ENCODE peak calls at places on chromosomes 6 and 20, in seven cellular contexts. W, B, T, J, G, A and X are unnamed samples.

GRCh38 chr6:117491916-117492315 is 9.4 kb downstream of the DCBLD1 start:
- DNase-seq in W (peak; percentile 58), B (no peak), T (no peak), J (no peak), G (no peak), A (no peak), X (no peak)

GRCh38 chr6:44202332-44202971 is 14.3 kb upstream of the MYMX start:
- DNase-seq in W (no peak), B (peak; percentile 78), T (no peak), J (no peak), G (no peak), A (no peak), X (no peak)

GRCh38 chr6:64776359-64776758 is 930.7 kb downstream of the EYS start:
- DNase-seq in W (no peak), B (no peak), T (no peak), J (no peak), G (no peak), A (no peak), X (peak; percentile 12)

GRCh38 chr20:21826946-21827345 is 121.5 kb downstream of the PAX1 start:
- DNase-seq in W (no peak), B (no peak), T (no peak), J (no peak), G (no peak), A (no peak), X (no peak)

GRCh38 chr6:133254552-133255228 is 13.5 kb downstream of the EYA4 start:
- DNase-seq in W (peak; percentile 83), B (no peak), T (no peak), J (no peak), G (no peak), A (no peak), X (no peak)

GRCh38 chr6:26233608-26234420 is 131.2 kb upstream of the BTN3A2 start:
- DNase-seq in W (peak; percentile 63), B (no peak), T (no peak), J (peak; percentile 82), G (peak; percentile 58), A (no peak), X (peak; percentile 77)

GRCh38 chr20:21101453-21102251 is 4.5 kb downstream of the LINC00237 start:
- DNase-seq in W (no peak), B (peak; percentile 76), T (no peak), J (no peak), G (no peak), A (no peak), X (peak; percentile 33)

GRCh38 chr6:27630727-27631613 is 158.1 kb upstream of the ZNF184 start:
- DNase-seq in W (peak; percentile 47), B (peak; percentile 98), T (no peak), J (peak; percentile 4), G (peak; percentile 79), A (no peak), X (peak; percentile 87)

GRCh38 chr6:81895511-81896185 is 143.2 kb upstream of the TENT5A start:
- DNase-seq in W (peak; percentile 88), B (no peak), T (no peak), J (peak; percentile 84), G (no peak), A (no peak), X (peak; percentile 17)

GRCh38 chr6:35165630-35166071 is 24.5 kb upstream of the TCP11 start:
- DNase-seq in W (peak; percentile 87), B (no peak), T (no peak), J (peak; percentile 66), G (no peak), A (no peak), X (no peak)

DNA sequence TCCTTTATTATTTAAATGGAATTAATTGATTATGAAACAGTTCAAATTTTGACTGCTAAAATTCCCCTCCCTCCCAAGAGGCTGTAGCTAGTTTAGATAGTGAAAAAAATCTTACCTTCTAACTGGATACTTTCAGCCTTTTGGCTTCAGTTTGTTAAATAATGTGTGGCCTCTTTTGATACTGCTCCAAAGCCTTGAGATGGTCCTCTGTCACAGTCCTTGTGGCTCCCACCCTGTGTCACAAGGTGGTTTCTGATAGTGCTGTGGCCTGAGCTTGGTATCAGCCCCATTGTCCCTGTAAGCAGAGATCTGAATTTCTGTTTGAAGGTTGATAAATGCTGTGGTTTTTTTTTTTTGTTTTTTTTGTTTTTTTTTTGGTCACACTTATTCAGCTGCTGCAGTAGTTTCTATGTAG is 20.8 kb downstream of the PANK2 start:
- DNase-seq in W (no peak), B (no peak), T (no peak), J (no peak), G (no peak), A (no peak), X (no peak)
- H3K36me3 ChIP-seq in W (peaks cover 40% of the 10 kb centered on the region), B (peaks cover 65% of the 10 kb centered on the region), T (no peaks in the 10 kb centered on the region), J (peaks cover 80% of the 10 kb centered on the region), G (peaks cover 59% of the 10 kb centered on the region), A (peaks cover 66% of the 10 kb centered on the region), X (peaks cover 75% of the 10 kb centered on the region)

GRCh38 chr6:135488023-135488422 is 9.5 kb downstream of the AHI1 start:
- DNase-seq in W (peak; percentile 74), B (no peak), T (no peak), J (peak; percentile 31), G (no peak), A (no peak), X (peak; percentile 12)
- H3K36me3 ChIP-seq in W (peaks cover 23% of the 10 kb centered on the region), B (peaks cover 20% of the 10 kb centered on the region), T (no peaks in the 10 kb centered on the region), J (peaks cover 45% of the 10 kb centered on the region), G (peaks cover 22% of the 10 kb centered on the region), A (peaks cover 78% of the 10 kb centered on the region), X (peaks cover 16% of the 10 kb centered on the region)

GRCh38 chr20:1371235-1371782 is 21.5 kb downstream of the FKBP1A start:
- DNase-seq in W (no peak), B (no peak), T (no peak), J (no peak), G (no peak), A (no peak), X (no peak)
- H3K36me3 ChIP-seq in W (peaks cover 24% of the 10 kb centered on the region), B (peaks cover 47% of the 10 kb centered on the region), T (no peaks in the 10 kb centered on the region), J (peaks cover 64% of the 10 kb centered on the region), G (peaks cover 75% of the 10 kb centered on the region), A (peaks cover 10% of the 10 kb centered on the region), X (peaks cover 53% of the 10 kb centered on the region)

GRCh38 chr20:36102809-36103596 is 51.5 kb upstream of the EPB41L1 start:
- DNase-seq in W (no peak), B (no peak), T (no peak), J (no peak), G (no peak), A (no peak), X (no peak)

GRCh38 chr20:36104856-36105255 is 49.7 kb upstream of the EPB41L1 start:
- DNase-seq in W (no peak), B (no peak), T (no peak), J (no peak), G (no peak), A (no peak), X (no peak)

GRCh38 chr20:36105731-36106226 is 48.8 kb upstream of the EPB41L1 start:
- DNase-seq in W (no peak), B (no peak), T (no peak), J (no peak), G (no peak), A (no peak), X (no peak)

GRCh38 chr20:36102306-36102705 is 52.2 kb upstream of the EPB41L1 start:
- DNase-seq in W (no peak), B (no peak), T (no peak), J (no peak), G (no peak), A (no peak), X (no peak)

DNA sequence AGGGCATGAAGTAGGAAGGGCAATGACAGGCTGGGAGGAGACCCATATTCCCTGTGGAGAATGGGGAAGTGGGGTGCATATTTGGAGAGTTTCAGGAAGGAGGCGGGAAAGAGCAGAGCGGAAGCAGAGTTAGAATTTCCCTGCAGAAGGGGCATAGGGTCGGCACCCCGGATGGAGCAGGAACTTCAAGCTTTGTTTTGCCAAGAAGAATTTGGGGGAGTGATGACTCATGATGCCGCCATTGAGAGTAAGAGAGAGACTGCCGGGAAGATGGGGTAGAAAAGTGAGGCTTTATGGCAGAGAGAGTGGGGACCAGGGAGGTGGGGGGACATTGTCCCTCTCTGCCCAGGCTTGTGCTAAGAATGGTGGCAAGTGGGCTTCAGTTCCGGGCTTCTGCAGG is 50.3 kb upstream of the EPB41L1 start:
- DNase-seq in W (no peak), B (no peak), T (no peak), J (no peak), G (no peak), A (no peak), X (no peak)
- H3K36me3 ChIP-seq in W (no peaks in the 10 kb centered on the region), B (no peaks in the 10 kb centered on the region), T (no peaks in the 10 kb centered on the region), J (no peaks in the 10 kb centered on the region), G (no peaks in the 10 kb centered on the region), A (no peaks in the 10 kb centered on the region), X (no peaks in the 10 kb centered on the region)

DNA sequence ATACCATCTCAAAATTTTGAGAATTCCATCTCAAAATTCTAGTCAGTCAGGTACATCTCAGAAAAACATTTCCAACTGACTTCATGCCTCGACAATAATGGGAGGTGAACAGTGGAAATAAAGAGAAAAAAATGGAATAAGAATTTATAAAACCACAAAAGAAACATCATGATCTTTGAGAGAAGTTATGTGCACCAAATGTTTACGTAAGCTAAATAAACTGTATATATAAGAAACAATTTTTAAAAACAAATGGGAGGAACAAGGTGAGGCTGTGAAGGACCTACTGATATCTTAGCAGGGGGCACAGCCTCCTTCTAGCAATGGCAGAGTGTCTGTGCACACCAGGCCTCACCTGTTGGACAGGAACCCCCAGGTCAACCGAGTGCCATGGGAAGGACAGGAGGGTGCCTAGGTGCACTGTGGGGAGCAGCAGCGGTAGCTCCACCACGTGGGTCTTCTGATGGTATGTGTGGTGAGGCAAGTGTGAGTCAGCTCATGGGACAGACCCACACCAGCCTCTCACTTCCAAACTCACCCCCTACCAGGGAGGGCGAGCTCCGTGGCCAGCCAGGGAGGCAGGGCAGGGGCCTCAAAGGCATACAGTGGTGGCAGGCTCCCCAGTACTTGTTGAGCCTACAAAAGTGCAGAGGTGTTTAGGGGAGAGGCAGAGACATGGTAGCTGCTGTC is 23.2 kb downstream of the DIDO1 start:
- DNase-seq in W (peak; percentile 83), B (no peak), T (no peak), J (peak; percentile 64), G (no peak), A (no peak), X (no peak)
- H3K36me3 ChIP-seq in W (peaks cover 49% of the 10 kb centered on the region), B (peaks cover 47% of the 10 kb centered on the region), T (peaks cover 11% of the 10 kb centered on the region), J (peaks cover 72% of the 10 kb centered on the region), G (peaks cover 70% of the 10 kb centered on the region), A (peaks cover 58% of the 10 kb centered on the region), X (peaks cover 72% of the 10 kb centered on the region)

GRCh38 chr20:62275263-62275619 is 27.6 kb upstream of the ADRM1 start:
- DNase-seq in W (no peak), B (no peak), T (no peak), J (no peak), G (no peak), A (no peak), X (no peak)

GRCh38 chr20:62276448-62276847 is 26.3 kb upstream of the ADRM1 start:
- DNase-seq in W (no peak), B (no peak), T (no peak), J (no peak), G (no peak), A (peak; percentile 94), X (no peak)

GRCh38 chr20:62272200-62272599 is 30.6 kb upstream of the ADRM1 start:
- DNase-seq in W (no peak), B (no peak), T (no peak), J (no peak), G (no peak), A (no peak), X (no peak)

GRCh38 chr20:62273421-62273820 is 29.4 kb upstream of the ADRM1 start:
- DNase-seq in W (no peak), B (no peak), T (no peak), J (no peak), G (no peak), A (no peak), X (no peak)

GRCh38 chr20:62274332-62275262 is 28.2 kb upstream of the ADRM1 start:
- DNase-seq in W (no peak), B (no peak), T (no peak), J (no peak), G (no peak), A (no peak), X (no peak)
- H3K36me3 ChIP-seq in W (peaks cover 43% of the 10 kb centered on the region), B (peaks cover 6% of the 10 kb centered on the region), T (peaks cover 6% of the 10 kb centered on the region), J (peaks cover 18% of the 10 kb centered on the region), G (peaks cover 13% of the 10 kb centered on the region), A (peaks cover 26% of the 10 kb centered on the region), X (peaks cover 11% of the 10 kb centered on the region)